ENCODE peak calls at places on chromosomes 1 and 21, in four cellular contexts. W is H1, V is SK-N-SH, H is GM12878. Z is an unnamed sample.

GRCh38 chr1:25544243-25544764 is 898 bp downstream of the LDLRAP1 start:
- DNase-seq in V (no peak), W (no peak), H (no peak), Z (no peak)

GRCh38 chr1:19882111-19883071 is at the start of gene OTUD3:
- DNase-seq in H (peak; percentile 84), W (peak; percentile 93), V (peak; percentile 97), Z (peak; percentile 99)

GRCh38 chr1:180674603-180675530 is 43.0 kb downstream of the XPR1 start:
- DNase-seq in H (no peak), W (no peak), V (no peak), Z (no peak)

GRCh38 chr1:94954292-94955220 is 27.6 kb upstream of the CNN3 start:
- DNase-seq in V (no peak), W (no peak), H (no peak), Z (no peak)

GRCh38 chr21:37263827-37264226 is 3.3 kb downstream of the VPS26C start:
- DNase-seq in V (no peak), H (no peak), W (peak; percentile 11), Z (no peak)

GRCh38 chr21:41816583-41817165 is 49.8 kb upstream of the RIPK4 start:
- DNase-seq in H (no peak), V (peak; percentile 88), W (peak; percentile 78), Z (peak; percentile 89)

GRCh38 chr21:16116798-16117197 is 387.0 kb downstream of the USP25 start:
- DNase-seq in H (no peak), W (no peak), V (no peak), Z (no peak)

GRCh38 chr1:146031476-146031875 is 9.9 kb upstream of the HJV start:
- DNase-seq in V (no peak), H (no peak), W (no peak), Z (no peak)

GRCh38 chr1:27342778-27343638 is 1.2 kb downstream of the SYTL1 start:
- DNase-seq in H (no peak), V (no peak), W (no peak), Z (peak; percentile 64)

GRCh38 chr1:97092824-97093223 is 371.2 kb downstream of the PTBP2 start:
- DNase-seq in H (no peak), W (no peak), V (no peak), Z (no peak)

GRCh38 chr21:31730687-31731111 is 1.2 kb downstream of the SCAF4 start:
- DNase-seq in W (peak; percentile 79), H (no peak), V (no peak), Z (no peak)

GRCh38 chr1:180921891-180922636 is 9.4 kb downstream of the KIAA1614 start:
- DNase-seq in V (no peak), W (no peak), H (no peak), Z (no peak)

GRCh38 chr1:198829356-198829755 is 190.5 kb downstream of the PTPRC start:
- DNase-seq in H (no peak), W (no peak), V (no peak), Z (no peak)

GRCh38 chr1:159953866-159954515 is at the start of gene SLAMF9:
- DNase-seq in W (no peak), V (no peak), H (no peak), Z (no peak)

GRCh38 chr1:29062157-29062942 is 61.4 kb downstream of the TMEM200B start:
- DNase-seq in V (no peak), H (no peak), W (no peak), Z (no peak)

GRCh38 chr1:7145947-7146346 is 360.7 kb downstream of the CAMTA1 start:
- DNase-seq in W (no peak), H (no peak), V (no peak), Z (no peak)

GRCh38 chr1:54375331-54376084 is 30.7 kb downstream of the SSBP3 start:
- DNase-seq in W (no peak), H (no peak), V (peak; percentile 80), Z (peak; percentile 84)

DNA sequence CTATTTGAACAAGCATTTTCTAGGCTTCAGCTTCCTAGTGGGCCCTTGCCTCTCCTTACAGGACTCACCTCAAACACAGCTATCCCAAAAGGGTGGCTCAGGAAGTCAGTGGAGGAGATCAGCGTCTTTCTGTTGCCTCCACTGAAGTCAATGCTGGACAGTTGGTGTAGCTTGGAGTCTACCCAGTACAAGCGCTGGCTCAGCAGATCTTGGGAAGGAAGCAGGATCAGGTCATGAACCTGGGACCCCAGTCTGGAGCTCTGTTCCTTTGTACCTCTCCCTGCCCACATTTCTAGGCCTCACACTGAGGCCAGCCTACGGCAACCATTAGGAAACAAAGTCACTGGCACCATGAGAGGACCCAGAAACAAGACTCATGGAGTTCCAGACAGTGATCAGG is 23.7 kb upstream of the MAGOH start:
- DNase-seq in W (no peak), H (no peak), V (no peak), Z (no peak)
- TF ChIP-seq NRF1 in W (no peak), H (no peak), V (no peak), Z (no peak)

GRCh38 chr1:222617367-222617951 is 438 bp upstream of the MIA3 start:
- DNase-seq in V (no peak), H (peak; percentile 61), W (peak; percentile 91), Z (peak; percentile 93)

GRCh38 chr1:222618001-222618879 is at the start of gene MIA3:
- DNase-seq in V (peak; percentile 97), H (no peak), W (peak; percentile 81), Z (peak; percentile 95)

GRCh38 chr1:222613627-222614026 is 4.3 kb upstream of the MIA3 start:
- DNase-seq in W (no peak), H (no peak), V (no peak), Z (no peak)

GRCh38 chr1:222618880-222619321 is 1.0 kb downstream of the MIA3 start:
- DNase-seq in H (no peak), V (peak; percentile 67), W (peak; percentile 52), Z (peak; percentile 53)

DNA sequence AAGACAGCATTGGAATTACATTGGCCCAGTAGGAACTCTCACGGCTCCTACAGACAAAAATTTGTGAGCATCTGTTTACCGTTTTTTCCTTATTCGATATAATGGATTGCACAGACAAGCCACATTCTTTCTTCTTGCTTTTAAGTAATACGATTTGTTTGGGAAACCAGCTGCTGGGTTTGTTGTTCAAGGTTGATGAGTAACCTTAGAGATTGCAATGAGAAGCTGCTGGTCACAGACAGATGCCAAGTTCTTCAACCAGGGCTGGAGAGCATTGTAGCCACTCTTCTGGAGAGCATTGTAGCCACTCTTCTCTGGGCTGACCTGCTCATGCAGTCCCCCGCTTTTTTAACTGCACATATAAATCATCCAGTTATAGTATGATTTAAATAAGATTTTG is 1.4 kb upstream of the MIA3 start:
- DNase-seq in H (no peak), V (no peak), W (no peak), Z (no peak)
- TF ChIP-seq NRF1 in H (no peak), V (no peak), W (no peak), Z (no peak)

GRCh38 chr1:223057569-223058093 is 85.4 kb downstream of the TLR5 start:
- DNase-seq in W (no peak), V (no peak), H (no peak), Z (no peak)

GRCh38 chr1:223059526-223059925 is 83.5 kb downstream of the TLR5 start:
- DNase-seq in V (no peak), W (no peak), H (no peak), Z (no peak)

GRCh38 chr1:223056802-223057201 is 86.2 kb downstream of the TLR5 start:
- DNase-seq in W (no peak), H (no peak), V (no peak), Z (no peak)

GRCh38 chr1:223066415-223066814 is 76.6 kb downstream of the TLR5 start:
- DNase-seq in W (no peak), H (no peak), V (no peak), Z (no peak)

GRCh38 chr1:223062177-223062576 is 80.9 kb downstream of the TLR5 start:
- DNase-seq in V (no peak), W (no peak), H (no peak), Z (no peak)
- TF ChIP-seq NRF1 in V (no peak), W (no peak), H (no peak), Z (no peak)

GRCh38 chr1:169100208-169100882 is 6.1 kb upstream of the ATP1B1 start:
- DNase-seq in V (no peak), W (no peak), H (no peak), Z (no peak)

GRCh38 chr1:169100883-169101214 is 5.6 kb upstream of the ATP1B1 start:
- DNase-seq in V (no peak), H (no peak), W (no peak), Z (no peak)

GRCh38 chr1:169103002-169103401 is 3.5 kb upstream of the ATP1B1 start:
- DNase-seq in W (no peak), H (no peak), V (no peak), Z (no peak)

GRCh38 chr1:169103443-169103842 is 3.0 kb upstream of the ATP1B1 start:
- DNase-seq in V (no peak), H (no peak), W (no peak), Z (no peak)

DNA sequence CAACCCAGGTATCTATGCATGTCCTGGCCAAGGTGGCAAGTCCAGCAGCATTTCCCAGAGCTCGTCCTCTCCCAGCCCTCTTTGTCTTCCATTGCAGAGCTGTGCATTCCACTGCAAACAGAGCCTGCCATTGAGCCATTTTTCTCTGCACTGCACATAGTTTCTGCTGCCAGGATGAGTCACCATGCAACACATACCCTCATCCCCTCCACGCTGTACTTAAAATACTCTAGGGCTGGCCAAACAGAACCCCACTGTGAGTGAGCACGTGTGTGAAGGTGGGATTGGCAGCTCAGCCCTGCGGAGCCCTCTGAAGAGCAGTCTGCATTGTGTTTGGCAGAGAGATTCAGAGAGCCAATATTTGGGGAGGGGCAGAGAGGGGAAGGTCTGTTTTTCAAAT is 3.9 kb upstream of the ATP1B1 start:
- DNase-seq in W (no peak), V (no peak), H (no peak), Z (no peak)
- TF ChIP-seq NRF1 in W (no peak), V (no peak), H (no peak), Z (no peak)

DNA sequence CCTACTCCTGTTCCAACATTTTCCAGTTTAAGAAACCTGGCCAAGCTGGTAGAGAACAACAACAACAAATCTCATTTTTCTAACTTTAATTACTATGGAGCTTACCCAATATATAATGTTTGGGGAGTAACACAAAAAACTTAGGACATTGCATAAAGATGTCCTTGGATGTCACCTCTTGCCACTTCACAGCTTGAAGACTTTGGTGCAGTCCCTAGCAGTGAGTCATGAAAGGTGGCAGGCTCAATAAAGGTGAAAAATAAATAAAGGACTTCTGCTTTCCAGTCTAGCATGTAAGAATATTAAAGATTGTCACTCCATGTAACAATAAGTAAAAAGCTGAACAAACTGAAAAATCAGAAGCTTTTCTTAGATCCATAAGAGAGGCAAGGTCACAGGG is 17.6 kb upstream of the SELP start:
- DNase-seq in W (no peak), V (no peak), H (no peak), Z (no peak)
- TF ChIP-seq NRF1 in W (no peak), V (no peak), H (no peak), Z (no peak)

GRCh38 chr1:2808831-2809605 is 7.5 kb upstream of the TTC34 start:
- DNase-seq in H (no peak), V (no peak), W (no peak), Z (no peak)
- TF ChIP-seq NRF1 in H (no peak), V (no peak), W (no peak), Z (no peak)

GRCh38 chr1:154272999-154273563 is 652 bp downstream of the HAX1 start:
- DNase-seq in V (no peak), W (no peak), H (no peak), Z (no peak)
- TF ChIP-seq NRF1 in V (no peak), W (no peak), H (no peak), Z (no peak)

Z was measured in K562.